ENCODE peak calls at places on chromosomes 13 and 19, in eight cellular contexts. One of them, this sample, is unnamed.

GRCh38 chr19:38649305-38650179 is 2.1 kb downstream of the ACTN4 start:
- DNase-seq in cardiac fibroblast: no peak
- DNase-seq in mucosa of descending colon: peak
- DNase-seq in CD8-positive, alpha-beta T cell: no peak
- DNase-seq in ascending aorta: no peak
- DNase-seq in GM12865: no peak
- DNase-seq in natural killer cell: no peak
- DNase-seq in stomach: peak
- DNase-seq in this sample: no peak

GRCh38 chr19:38655148-38655824 is 7.8 kb downstream of the ACTN4 start:
- DNase-seq in cardiac fibroblast: peak
- DNase-seq in mucosa of descending colon: no peak
- DNase-seq in CD8-positive, alpha-beta T cell: no peak
- DNase-seq in ascending aorta: no peak
- DNase-seq in GM12865: peak
- DNase-seq in natural killer cell: no peak
- DNase-seq in stomach: no peak
- DNase-seq in this sample: no peak

GRCh38 chr13:96821381-96821780 is 172.9 kb downstream of the OXGR1 start:
- DNase-seq in cardiac fibroblast: peak
- DNase-seq in mucosa of descending colon: no peak
- DNase-seq in CD8-positive, alpha-beta T cell: no peak
- DNase-seq in ascending aorta: no peak
- DNase-seq in GM12865: no peak
- DNase-seq in natural killer cell: no peak
- DNase-seq in stomach: no peak
- DNase-seq in this sample: no peak

GRCh38 chr13:74575729-74576125 is 441.5 kb upstream of the KLF12 start:
- DNase-seq in cardiac fibroblast: peak
- DNase-seq in mucosa of descending colon: peak
- DNase-seq in CD8-positive, alpha-beta T cell: peak
- DNase-seq in ascending aorta: peak
- DNase-seq in GM12865: peak
- DNase-seq in natural killer cell: no peak
- DNase-seq in stomach: peak
- DNase-seq in this sample: peak

GRCh38 chr13:106721599-106721998 is 153.7 kb upstream of the ARGLU1 start:
- DNase-seq in cardiac fibroblast: no peak
- DNase-seq in mucosa of descending colon: no peak
- DNase-seq in CD8-positive, alpha-beta T cell: no peak
- DNase-seq in ascending aorta: no peak
- DNase-seq in GM12865: no peak
- DNase-seq in natural killer cell: no peak
- DNase-seq in stomach: no peak
- DNase-seq in this sample: no peak

GRCh38 chr19:46513461-46514236 is 18.0 kb upstream of the PNMA8B start:
- DNase-seq in cardiac fibroblast: peak
- DNase-seq in mucosa of descending colon: peak
- DNase-seq in CD8-positive, alpha-beta T cell: peak
- DNase-seq in ascending aorta: no peak
- DNase-seq in GM12865: peak
- DNase-seq in natural killer cell: peak
- DNase-seq in stomach: peak
- DNase-seq in this sample: peak

GRCh38 chr13:110872768-110873638 is 41.9 kb downstream of the ANKRD10 start:
- DNase-seq in cardiac fibroblast: no peak
- DNase-seq in mucosa of descending colon: no peak
- DNase-seq in CD8-positive, alpha-beta T cell: no peak
- DNase-seq in ascending aorta: no peak
- DNase-seq in GM12865: no peak
- DNase-seq in natural killer cell: no peak
- DNase-seq in stomach: no peak
- DNase-seq in this sample: no peak

GRCh38 chr19:4730740-4731171 is 7.1 kb upstream of the DPP9 start:
- DNase-seq in cardiac fibroblast: peak
- DNase-seq in mucosa of descending colon: peak
- DNase-seq in CD8-positive, alpha-beta T cell: peak
- DNase-seq in ascending aorta: no peak
- DNase-seq in GM12865: peak
- DNase-seq in natural killer cell: peak
- DNase-seq in stomach: no peak
- DNase-seq in this sample: no peak

GRCh38 chr13:26219726-26220125 is 2.4 kb downstream of the RNF6 start:
- DNase-seq in cardiac fibroblast: peak
- DNase-seq in mucosa of descending colon: no peak
- DNase-seq in CD8-positive, alpha-beta T cell: no peak
- DNase-seq in ascending aorta: no peak
- DNase-seq in GM12865: no peak
- DNase-seq in natural killer cell: no peak
- DNase-seq in stomach: no peak
- DNase-seq in this sample: peak

GRCh38 chr19:28710278-28710677 is 502.7 kb downstream of the UQCRFS1 start:
- DNase-seq in cardiac fibroblast: peak
- DNase-seq in mucosa of descending colon: no peak
- DNase-seq in CD8-positive, alpha-beta T cell: no peak
- DNase-seq in ascending aorta: no peak
- DNase-seq in GM12865: peak
- DNase-seq in natural killer cell: no peak
- DNase-seq in stomach: no peak
- DNase-seq in this sample: peak

DNA sequence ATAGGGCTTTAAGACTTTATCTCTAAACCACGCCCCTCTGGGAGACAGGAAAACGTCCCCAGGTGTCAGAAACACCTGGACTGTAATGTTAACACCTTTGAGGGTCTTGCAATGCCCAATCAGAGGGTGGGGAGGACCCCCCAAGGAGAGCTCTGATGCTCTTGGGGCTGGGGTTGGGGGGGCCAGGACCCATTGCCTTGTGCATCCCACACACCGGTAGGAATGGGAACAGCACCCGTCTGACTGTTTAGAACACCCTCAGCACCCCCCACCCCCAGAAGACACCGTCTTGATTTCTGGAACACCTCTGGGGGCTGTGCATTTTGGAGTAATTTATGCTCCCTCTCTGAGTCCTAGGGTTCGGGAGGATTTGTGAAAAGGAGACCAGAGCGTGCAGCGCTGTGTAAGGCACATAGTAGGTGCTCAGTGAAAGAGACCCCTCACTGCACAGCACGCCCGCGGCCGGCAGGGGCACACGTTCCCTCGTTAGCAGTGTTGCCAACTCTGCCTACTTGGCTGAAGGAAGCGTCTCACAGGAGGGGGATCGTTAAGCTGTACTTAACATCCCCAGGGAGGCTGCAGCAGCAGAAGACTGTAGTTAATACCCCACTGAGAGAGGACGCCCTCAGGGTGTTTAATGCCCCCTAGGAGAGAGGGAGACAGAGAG is 2.8 kb upstream of the ERFL start:
- DNase-seq in cardiac fibroblast: no peak
- DNase-seq in mucosa of descending colon: no peak
- DNase-seq in CD8-positive, alpha-beta T cell: no peak
- DNase-seq in ascending aorta: no peak
- DNase-seq in GM12865: peak
- DNase-seq in natural killer cell: no peak
- DNase-seq in stomach: no peak
- DNase-seq in this sample: no peak
- TF ChIP-seq CTCF in cardiac fibroblast: peak
- TF ChIP-seq CTCF in mucosa of descending colon: no peak
- TF ChIP-seq CTCF in CD8-positive, alpha-beta T cell: peak
- TF ChIP-seq CTCF in ascending aorta: no peak
- TF ChIP-seq CTCF in GM12865: peak
- TF ChIP-seq CTCF in natural killer cell: peak
- TF ChIP-seq CTCF in stomach: no peak
- TF ChIP-seq CTCF in this sample: peak

DNA sequence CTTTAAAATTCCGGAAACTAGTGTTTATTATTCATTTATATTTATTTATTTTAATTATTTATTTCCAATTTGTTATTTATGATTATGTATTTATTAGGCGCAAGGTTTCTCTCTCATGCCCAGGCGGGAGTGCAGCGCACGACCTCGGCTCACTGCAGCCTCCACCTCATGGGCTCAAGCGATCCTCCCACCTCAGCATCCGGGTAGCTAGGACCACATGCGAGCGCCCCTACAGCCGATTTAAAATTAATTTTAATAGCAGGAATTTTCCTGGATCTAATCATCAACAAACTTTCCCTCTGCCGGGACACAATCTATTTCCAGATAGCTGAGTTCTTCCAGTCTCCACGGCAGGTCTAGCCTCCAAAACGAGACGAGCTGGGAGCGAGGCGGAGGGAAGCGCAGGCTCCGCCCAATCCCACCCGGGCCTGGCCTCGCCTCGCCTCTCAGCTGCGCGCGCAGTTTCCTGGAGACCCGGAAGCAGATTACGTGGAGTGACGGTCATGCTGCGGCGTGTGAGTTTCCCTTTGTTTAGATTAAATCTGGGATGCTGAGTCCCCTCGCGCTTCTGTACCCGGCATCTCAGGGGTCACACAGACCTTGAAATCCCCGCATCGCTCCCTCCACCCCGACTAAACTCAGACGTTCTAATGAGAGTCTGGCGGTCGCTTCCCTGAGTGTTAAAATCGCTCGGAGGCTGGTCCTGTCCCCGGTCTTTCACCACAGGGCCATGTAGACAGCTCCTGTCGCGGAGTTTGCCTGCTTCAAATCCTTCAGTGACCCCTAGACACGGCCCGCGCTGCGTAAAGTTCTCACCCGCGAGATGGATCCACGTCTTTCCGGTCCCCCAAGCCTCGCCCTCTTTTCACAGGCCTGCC is at the start of gene ZNF880:
- DNase-seq in cardiac fibroblast: peak
- DNase-seq in mucosa of descending colon: peak
- DNase-seq in CD8-positive, alpha-beta T cell: peak
- DNase-seq in ascending aorta: peak
- DNase-seq in GM12865: peak
- DNase-seq in natural killer cell: peak
- DNase-seq in stomach: peak
- DNase-seq in this sample: peak
- TF ChIP-seq CTCF in cardiac fibroblast: no peak
- TF ChIP-seq CTCF in mucosa of descending colon: no peak
- TF ChIP-seq CTCF in CD8-positive, alpha-beta T cell: no peak
- TF ChIP-seq CTCF in ascending aorta: no peak
- TF ChIP-seq CTCF in GM12865: no peak
- TF ChIP-seq CTCF in natural killer cell: no peak
- TF ChIP-seq CTCF in stomach: no peak
- TF ChIP-seq CTCF in this sample: no peak

DNA sequence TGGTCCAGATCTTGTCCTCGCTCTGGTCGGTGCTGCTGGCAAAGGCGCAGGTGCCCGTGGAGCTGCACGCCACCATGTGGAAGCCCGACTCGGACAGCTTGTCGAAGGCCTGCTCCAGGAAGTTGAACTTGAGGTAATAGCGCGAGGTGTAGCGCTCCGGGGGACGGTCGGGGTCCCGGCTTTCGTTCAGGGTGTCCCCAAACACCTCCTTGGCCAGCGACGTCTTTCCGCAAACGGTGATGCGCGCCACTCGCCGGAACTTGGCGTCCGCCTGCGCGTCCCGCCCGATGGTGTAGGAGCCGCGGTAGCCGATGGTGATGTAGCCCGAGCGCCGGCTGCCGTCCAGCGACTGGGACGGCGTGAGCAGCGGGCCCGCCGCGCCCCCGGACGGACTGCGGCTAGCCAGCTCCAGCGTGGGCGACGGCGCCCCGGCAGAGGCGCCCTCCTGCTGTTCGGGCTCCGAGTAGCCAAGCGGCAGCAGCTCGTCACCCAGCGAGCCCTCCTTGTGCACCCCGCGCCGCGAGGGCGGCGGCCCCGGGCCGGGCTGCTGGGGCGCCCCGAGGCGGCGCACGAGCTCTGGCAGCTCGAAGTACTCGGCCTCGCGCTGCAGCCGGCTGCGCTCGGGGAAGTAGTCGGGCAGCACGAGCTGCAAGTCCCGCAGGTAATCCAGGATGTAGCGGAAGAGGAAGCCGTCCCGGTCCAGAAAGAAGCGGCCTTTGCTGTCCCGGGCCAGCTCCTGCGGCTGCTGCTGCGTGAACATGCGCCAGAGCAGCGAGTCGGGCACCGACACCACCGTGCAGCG is 801 bp downstream of the KCTD12 start:
- DNase-seq in cardiac fibroblast: peak
- DNase-seq in mucosa of descending colon: peak
- DNase-seq in CD8-positive, alpha-beta T cell: peak
- DNase-seq in ascending aorta: peak
- DNase-seq in GM12865: peak
- DNase-seq in natural killer cell: peak
- DNase-seq in stomach: peak
- DNase-seq in this sample: peak
- TF ChIP-seq CTCF in cardiac fibroblast: peak
- TF ChIP-seq CTCF in mucosa of descending colon: peak
- TF ChIP-seq CTCF in CD8-positive, alpha-beta T cell: no peak
- TF ChIP-seq CTCF in ascending aorta: peak
- TF ChIP-seq CTCF in GM12865: peak
- TF ChIP-seq CTCF in natural killer cell: no peak
- TF ChIP-seq CTCF in stomach: no peak
- TF ChIP-seq CTCF in this sample: peak

DNA sequence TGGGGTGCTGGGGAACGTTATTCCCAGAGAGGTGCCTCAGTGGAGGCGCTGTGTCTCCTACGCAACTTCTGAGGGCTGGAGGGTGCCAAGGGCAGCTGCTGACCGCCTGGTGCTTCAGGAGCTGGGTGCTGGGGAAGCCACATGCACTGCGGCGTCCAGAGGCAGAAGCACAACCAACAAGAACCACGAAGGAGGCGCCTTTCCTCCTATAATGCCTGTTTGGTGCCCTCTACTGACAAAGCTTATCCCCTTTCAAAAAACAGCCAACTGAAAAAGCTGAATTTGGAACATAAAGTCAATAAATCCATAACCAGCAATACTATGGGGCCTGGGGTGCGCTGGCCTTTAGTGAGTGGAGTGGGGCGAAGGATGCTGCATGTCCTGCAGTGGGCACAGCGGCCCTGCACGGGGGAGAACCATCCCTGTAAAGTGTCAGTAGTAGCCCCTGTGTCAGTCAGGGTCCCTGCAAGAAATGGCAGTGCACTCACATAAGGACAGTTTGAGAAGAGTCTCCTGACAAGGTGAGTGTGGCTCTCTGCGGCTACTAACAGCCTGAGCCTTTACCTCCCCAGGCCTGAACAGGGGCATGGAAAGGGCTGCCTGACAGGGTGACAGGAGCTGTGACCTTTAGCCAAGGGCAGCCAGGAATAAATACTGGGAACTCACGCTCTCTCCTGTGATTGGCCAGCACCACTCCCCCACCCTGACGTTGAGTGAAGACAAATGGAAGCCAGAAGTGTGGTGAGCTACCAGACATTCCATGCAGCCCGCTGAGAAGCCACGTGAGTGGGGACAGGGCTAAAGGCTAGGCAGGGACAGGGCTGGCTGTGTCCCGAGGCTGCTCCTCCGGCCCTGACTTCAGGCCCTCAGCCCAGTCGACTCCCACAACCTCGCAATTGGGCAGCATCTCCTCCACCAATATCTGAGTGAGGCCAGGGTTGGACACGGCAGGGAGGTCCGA is 4.5 kb upstream of the B3GNT8 start:
- DNase-seq in cardiac fibroblast: peak
- DNase-seq in mucosa of descending colon: peak
- DNase-seq in CD8-positive, alpha-beta T cell: no peak
- DNase-seq in ascending aorta: no peak
- DNase-seq in GM12865: peak
- DNase-seq in natural killer cell: no peak
- DNase-seq in stomach: no peak
- DNase-seq in this sample: peak
- TF ChIP-seq CTCF in cardiac fibroblast: peak
- TF ChIP-seq CTCF in mucosa of descending colon: no peak
- TF ChIP-seq CTCF in CD8-positive, alpha-beta T cell: no peak
- TF ChIP-seq CTCF in ascending aorta: no peak
- TF ChIP-seq CTCF in GM12865: peak
- TF ChIP-seq CTCF in natural killer cell: no peak
- TF ChIP-seq CTCF in stomach: peak
- TF ChIP-seq CTCF in this sample: peak

GRCh38 chr13:42969558-42970172 is 22.4 kb downstream of the EPSTI1 start:
- DNase-seq in cardiac fibroblast: peak
- DNase-seq in mucosa of descending colon: peak
- DNase-seq in CD8-positive, alpha-beta T cell: peak
- DNase-seq in ascending aorta: no peak
- DNase-seq in GM12865: peak
- DNase-seq in natural killer cell: peak
- DNase-seq in stomach: peak
- DNase-seq in this sample: peak
- TF ChIP-seq CTCF in cardiac fibroblast: peak
- TF ChIP-seq CTCF in mucosa of descending colon: peak
- TF ChIP-seq CTCF in CD8-positive, alpha-beta T cell: peak
- TF ChIP-seq CTCF in ascending aorta: peak
- TF ChIP-seq CTCF in GM12865: peak
- TF ChIP-seq CTCF in natural killer cell: peak
- TF ChIP-seq CTCF in stomach: peak
- TF ChIP-seq CTCF in this sample: peak

This sample was measured in fibroblast of villous mesenchyme.